ENCODE peak calls at places on chromosomes 13 and 19, in six cellular contexts. N, H, R, A, T and C are unnamed samples.

GRCh38 chr19:8257052-8257443 is 47.9 kb downstream of the CERS4 start:
- DNase-seq in N (no peak), H (no peak), R (no peak), A (no peak), T (no peak), C (no peak)

GRCh38 chr13:24148414-24149305 is 11.9 kb upstream of the SPATA13 start:
- DNase-seq in N (no peak), H (peak), R (peak), A (no peak), T (no peak), C (peak)

GRCh38 chr19:39679056-39679790 is 23.5 kb downstream of the LGALS16 start:
- DNase-seq in N (no peak), H (no peak), R (peak), A (no peak), T (no peak), C (no peak)

GRCh38 chr13:28488376-28489005 is 6.4 kb downstream of the FLT1 start:
- DNase-seq in N (no peak), H (no peak), R (no peak), A (no peak), T (no peak), C (no peak)

GRCh38 chr13:47484564-47484963 is 516.5 kb downstream of the SUCLA2 start:
- DNase-seq in N (no peak), H (peak), R (peak), A (no peak), T (no peak), C (peak)

GRCh38 chr19:48698046-48698445 is 2.3 kb downstream of the FUT2 start:
- DNase-seq in N (no peak), H (no peak), R (peak), A (no peak), T (no peak), C (peak)

GRCh38 chr19:36030264-36031148 is 2.2 kb downstream of the CLIP3 start:
- DNase-seq in N (no peak), H (no peak), R (no peak), A (no peak), T (no peak), C (no peak)

GRCh38 chr13:110240352-110240751 is 66.6 kb downstream of the COL4A1 start:
- DNase-seq in N (peak), H (no peak), R (no peak), A (no peak), T (no peak), C (no peak)

GRCh38 chr13:28423010-28423409 is 71.9 kb downstream of the FLT1 start:
- DNase-seq in N (peak), H (no peak), R (no peak), A (peak), T (peak), C (no peak)

GRCh38 chr19:37467608-37468090 is 405 bp upstream of the ZNF569 start:
- DNase-seq in N (no peak), H (no peak), R (no peak), A (no peak), T (no peak), C (no peak)

GRCh38 chr13:104074326-104074725 is 1008.1 kb upstream of the SLC10A2 start:
- DNase-seq in N (no peak), H (no peak), R (no peak), A (no peak), T (no peak), C (no peak)